ENCODE peak calls at places on chromosomes 12 and 14, in six cellular contexts. R is mesothelial cell of epicardium, F is psoas muscle, G is germinal center, T is H9, E is astrocyte. C is an unnamed sample.

GRCh38 chr14:88698651-88699050 is 94.1 kb downstream of the EML5 start:
- DNase-seq in F (no peak), R (no peak), G (no peak), T (no peak), E (no peak), C (no peak)

GRCh38 chr12:52818376-52818775 is 4.5 kb upstream of the KRT4 start:
- DNase-seq in R (no peak), G (no peak), T (no peak), E (no peak), F (no peak), C (no peak)

GRCh38 chr14:60266021-60266937 is 17.3 kb downstream of the PPM1A start:
- DNase-seq in E (no peak), T (no peak), F (no peak), G (peak; percentile 35), R (no peak), C (no peak)

GRCh38 chr12:19196959-19197630 is 67.6 kb downstream of the PLEKHA5 start:
- DNase-seq in E (no peak), F (no peak), G (no peak), T (no peak), R (no peak), C (peak; percentile 26)

GRCh38 chr12:15534322-15534721 is 212.0 kb downstream of the PTPRO start:
- DNase-seq in R (no peak), F (no peak), T (no peak), G (no peak), E (no peak), C (no peak)

GRCh38 chr12:26198742-26199141 is 3.4 kb downstream of the SSPN start:
- DNase-seq in E (peak; percentile 80), T (no peak), R (no peak), G (no peak), F (peak; percentile 69), C (no peak)

GRCh38 chr12:52204095-52204930 is 12.5 kb upstream of the KRT80 start:
- DNase-seq in T (no peak), E (peak; percentile 51), F (no peak), G (no peak), R (no peak), C (no peak)

GRCh38 chr12:19223018-19223417 is 93.5 kb downstream of the PLEKHA5 start:
- DNase-seq in R (no peak), E (no peak), F (no peak), T (no peak), G (no peak), C (peak; percentile 72)

GRCh38 chr12:34388636-34389377 is 366.5 kb downstream of the ALG10 start:
- DNase-seq in T (no peak), E (no peak), R (no peak), G (no peak), F (peak; percentile 23), C (no peak)

GRCh38 chr12:94147991-94148840 is at the start of gene PLXNC1:
- DNase-seq in T (peak; percentile 67), R (no peak), G (peak; percentile 74), F (peak; percentile 77), E (peak; percentile 38), C (peak; percentile 61)

GRCh38 chr12:127496255-127496654 is 770.7 kb upstream of the TMEM132C start:
- DNase-seq in F (no peak), R (no peak), G (no peak), T (peak; percentile 73), E (no peak), C (no peak)

GRCh38 chr14:51862839-51863235 is 2.4 kb downstream of the GNG2 start:
- DNase-seq in E (no peak), R (no peak), G (no peak), T (no peak), F (no peak), C (no peak)

GRCh38 chr12:2417761-2418160 is 365.0 kb downstream of the CACNA1C start:
- DNase-seq in E (no peak), T (peak; percentile 93), G (no peak), R (no peak), F (no peak), C (no peak)

GRCh38 chr12:82805812-82806497 is 119.2 kb downstream of the TMTC2 start:
- DNase-seq in R (no peak), E (peak; percentile 46), T (no peak), G (no peak), F (no peak), C (no peak)

GRCh38 chr14:96217381-96217913 is 12.8 kb downstream of the BDKRB2 start:
- DNase-seq in T (no peak), E (no peak), R (no peak), G (no peak), F (no peak), C (no peak)

GRCh38 chr14:64539186-64539552 is 1.4 kb upstream of the HSPA2 start:
- DNase-seq in F (no peak), E (peak; percentile 31), G (no peak), T (no peak), R (no peak), C (no peak)

GRCh38 chr12:32170437-32170998 is 63.9 kb downstream of the BICD1 start:
- DNase-seq in E (no peak), G (no peak), R (no peak), F (no peak), T (no peak), C (no peak)

C was measured in NCI-H1092.